ENCODE peak calls at places on chromosomes 2 and 18, in nine cellular contexts. M, C, B, A, W, X, E, J and I are unnamed samples.

GRCh38 chr2:190714958-190715357 is 66.1 kb downstream of the NAB1 start:
- DNase-seq in X (no peak), E (no peak), J (no peak), C (no peak), A (no peak), M (no peak), B (no peak), W (no peak), I (no peak)

GRCh38 chr2:85703329-85703728 is 9.2 kb downstream of the GNLY start:
- DNase-seq in E (no peak), W (no peak), B (no peak), J (no peak), X (no peak), C (no peak), A (no peak), M (no peak), I (no peak)

GRCh38 chr18:22005191-22005824 is 164.1 kb upstream of the GATA6 start:
- DNase-seq in M (no peak), C (no peak), W (no peak), J (no peak), E (no peak), A (no peak), B (no peak), X (peak; percentile 69), I (no peak)

GRCh38 chr18:22494771-22495170 is 77.1 kb upstream of the CTAGE1 start:
- DNase-seq in W (no peak), A (no peak), C (no peak), B (no peak), M (no peak), E (no peak), X (no peak), J (no peak), I (no peak)

GRCh38 chr2:234500394-234501006 is 3.6 kb upstream of the ARL4C start:
- DNase-seq in B (peak; percentile 77), M (peak; percentile 50), C (peak; percentile 69), J (peak; percentile 80), X (no peak), W (no peak), A (peak; percentile 54), E (peak; percentile 74), I (peak; percentile 73)

GRCh38 chr2:212539145-212539880 is 711 bp upstream of the ERBB4 start:
- DNase-seq in A (peak; percentile 80), E (peak; percentile 65), C (peak; percentile 80), B (no peak), W (peak; percentile 19), M (peak; percentile 36), X (peak; percentile 52), J (peak; percentile 37), I (peak; percentile 59)

GRCh38 chr2:32622570-32623310 is 5.1 kb upstream of the TTC27 start:
- DNase-seq in X (no peak), M (no peak), B (no peak), E (no peak), W (no peak), A (no peak), C (no peak), J (no peak), I (no peak)

GRCh38 chr2:128552141-128552805 is 233.6 kb upstream of the HS6ST1 start:
- DNase-seq in A (no peak), W (no peak), X (no peak), M (no peak), C (no peak), E (no peak), J (no peak), B (no peak), I (no peak)

GRCh38 chr2:190320696-190321095 is 1.1 kb upstream of the HIBCH start:
- DNase-seq in C (no peak), W (no peak), B (no peak), J (no peak), E (no peak), M (no peak), A (no peak), X (no peak), I (no peak)

GRCh38 chr2:239306274-239307220 is 94.3 kb downstream of the HDAC4 start:
- DNase-seq in W (peak; percentile 15), X (peak; percentile 77), B (no peak), C (no peak), J (no peak), E (no peak), A (no peak), M (no peak), I (peak; percentile 3)

GRCh38 chr2:204900487-204900886 is 355.2 kb downstream of the PARD3B start:
- DNase-seq in E (no peak), J (peak; percentile 37), X (no peak), B (no peak), A (no peak), C (no peak), W (no peak), M (no peak), I (no peak)

GRCh38 chr2:175430236-175430635 is 248.7 kb upstream of the ATP5MC3 start:
- DNase-seq in C (no peak), E (no peak), W (no peak), B (no peak), J (no peak), X (no peak), A (no peak), M (no peak), I (no peak)

GRCh38 chr18:41992066-41992465 is 37.0 kb downstream of the PIK3C3 start:
- DNase-seq in B (no peak), E (no peak), X (no peak), A (no peak), C (no peak), M (no peak), W (no peak), J (no peak), I (no peak)

GRCh38 chr2:142724186-142724585 is 153.3 kb upstream of the KYNU start:
- DNase-seq in E (no peak), M (no peak), W (no peak), B (no peak), X (no peak), J (no peak), C (no peak), A (no peak), I (no peak)

GRCh38 chr2:196546151-196546919 is 93.2 kb upstream of the CCDC150 start:
- DNase-seq in A (no peak), M (no peak), X (no peak), B (no peak), C (no peak), J (no peak), E (no peak), W (no peak), I (no peak)

GRCh38 chr2:100180503-100180902 is 38.1 kb upstream of the AFF3 start:
- DNase-seq in M (no peak), E (no peak), B (no peak), A (no peak), W (no peak), C (no peak), X (no peak), J (no peak), I (no peak)

GRCh38 chr18:31105733-31106132 is 3.5 kb upstream of the DSC2 start:
- DNase-seq in B (no peak), J (no peak), A (no peak), M (no peak), W (no peak), C (no peak), E (no peak), X (no peak), I (no peak)
- H3K4me1 ChIP-seq in B (no peaks in the 10 kb centered on the region), J (peaks cover 3% of the 10 kb centered on the region), A (peaks cover 7% of the 10 kb centered on the region), M (no peaks in the 10 kb centered on the region), W (no peaks in the 10 kb centered on the region), C (peaks cover 7% of the 10 kb centered on the region), E (no peaks in the 10 kb centered on the region), X (no peaks in the 10 kb centered on the region), I (no peaks in the 10 kb centered on the region)

GRCh38 chr2:95281786-95282185 is 7.5 kb downstream of the PROM2 start:
- DNase-seq in M (no peak), B (no peak), C (no peak), W (no peak), A (no peak), X (no peak), J (no peak), E (no peak), I (no peak)

GRCh38 chr2:95282458-95282857 is 8.2 kb downstream of the PROM2 start:
- DNase-seq in C (no peak), E (no peak), A (no peak), M (no peak), J (no peak), B (no peak), W (no peak), X (no peak), I (no peak)

GRCh38 chr2:95285542-95285932 is 11.3 kb downstream of the PROM2 start:
- DNase-seq in B (no peak), J (no peak), X (no peak), W (no peak), C (no peak), E (no peak), M (no peak), A (no peak), I (no peak)

GRCh38 chr2:95284886-95285541 is 10.8 kb downstream of the PROM2 start:
- DNase-seq in C (no peak), J (no peak), W (no peak), A (no peak), E (no peak), B (no peak), X (no peak), M (no peak), I (no peak)

GRCh38 chr2:95283562-95283961 is 9.3 kb downstream of the PROM2 start:
- DNase-seq in W (no peak), E (no peak), C (no peak), B (no peak), X (no peak), M (no peak), J (no peak), A (no peak), I (no peak)
- H3K4me1 ChIP-seq in W (no peaks in the 10 kb centered on the region), E (no peaks in the 10 kb centered on the region), C (no peaks in the 10 kb centered on the region), B (no peaks in the 10 kb centered on the region), X (no peaks in the 10 kb centered on the region), M (no peaks in the 10 kb centered on the region), J (no peaks in the 10 kb centered on the region), A (no peaks in the 10 kb centered on the region), I (no peaks in the 10 kb centered on the region)

DNA sequence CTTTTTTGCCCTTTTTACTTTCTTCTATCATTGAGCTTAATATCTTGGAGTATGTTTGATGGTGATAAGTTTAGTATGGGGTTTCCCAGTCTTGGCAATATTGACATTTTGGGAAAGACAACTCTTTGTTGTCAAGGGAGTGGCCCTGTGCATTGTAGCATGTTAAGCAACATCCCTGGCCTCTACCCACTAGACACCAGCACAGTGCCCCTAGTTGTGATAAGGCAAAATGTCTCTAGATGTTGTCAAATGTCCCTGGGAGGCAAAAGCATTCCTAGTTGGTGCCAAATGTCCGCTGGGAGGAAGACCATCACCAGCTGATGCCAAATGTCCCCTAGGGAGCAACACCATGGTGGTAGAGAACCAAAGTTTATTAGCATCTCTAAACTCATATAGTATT is 28.2 kb downstream of the GULP1 start:
- DNase-seq in B (no peak), E (no peak), X (no peak), A (no peak), M (no peak), J (no peak), W (no peak), C (no peak), I (no peak)
- H3K4me1 ChIP-seq in B (no peaks in the 10 kb centered on the region), E (no peaks in the 10 kb centered on the region), X (no peaks in the 10 kb centered on the region), A (no peaks in the 10 kb centered on the region), M (no peaks in the 10 kb centered on the region), J (no peaks in the 10 kb centered on the region), W (no peaks in the 10 kb centered on the region), C (peaks cover 8% of the 10 kb centered on the region), I (peaks cover 3% of the 10 kb centered on the region)

DNA sequence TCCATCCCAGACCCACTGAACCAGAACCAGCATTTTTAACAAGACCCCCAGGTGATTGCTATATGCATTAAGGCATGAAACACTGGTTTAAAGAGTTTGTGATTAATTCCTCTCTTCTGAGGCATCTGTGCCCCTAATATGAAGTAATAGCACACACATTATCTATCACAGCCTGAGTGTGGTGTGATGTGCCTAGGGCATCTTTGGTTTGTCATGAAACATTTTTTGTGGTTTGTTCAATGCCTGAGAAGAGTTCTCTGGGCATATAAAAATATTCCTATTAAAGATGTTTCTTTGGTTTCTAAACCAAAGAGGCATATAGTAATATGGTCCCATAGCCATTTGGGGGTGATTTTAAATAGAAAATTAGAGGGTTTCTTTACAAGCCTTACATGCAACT is 221.7 kb upstream of the SPOPL start:
- DNase-seq in C (no peak), M (no peak), J (no peak), W (no peak), B (no peak), E (no peak), A (no peak), X (no peak), I (no peak)
- H3K4me1 ChIP-seq in C (peaks cover 22% of the 10 kb centered on the region), M (no peaks in the 10 kb centered on the region), J (peaks cover 35% of the 10 kb centered on the region), W (peaks cover 2% of the 10 kb centered on the region), B (no peaks in the 10 kb centered on the region), E (no peaks in the 10 kb centered on the region), A (no peaks in the 10 kb centered on the region), X (no peaks in the 10 kb centered on the region), I (peaks cover 1% of the 10 kb centered on the region)